ENCODE peak calls at places on chromosomes 5 and 9, in six cellular contexts. C is CD8-positive, alpha-beta T cell; L is HCEC 1CT; R is HEK293T; O is activated naive CD8-positive, alpha-beta T cell treated with anti-CD3 and anti-CD28 coated beads, Interleukin-2, amount 10 ng/mL, durations not matched to agents 7 days and 5 days; E is Ammon's horn. G is an unnamed sample.

GRCh38 chr9:92094655-92095054 is 20.6 kb downstream of the SPTLC1 start:
- DNase-seq in C (no peak), L (no peak), R (no peak), O (peak; percentile 37), E (no peak), G (no peak)

GRCh38 chr9:121857941-121858340 is 206.5 kb downstream of the DAB2IP start:
- DNase-seq in C (no peak), L (no peak), R (no peak), O (no peak), E (peak; percentile 35), G (no peak)

GRCh38 chr9:130579738-130580463 is 524 bp downstream of the FUBP3 start:
- DNase-seq in C (no peak), L (no peak), R (peak; percentile 42), O (no peak), E (no peak), G (no peak)

GRCh38 chr5:67494186-67494842 is 297.7 kb upstream of the CD180 start:
- DNase-seq in C (no peak), L (no peak), R (no peak), O (no peak), E (peak; percentile 54), G (no peak)

GRCh38 chr9:37390759-37391158 is 31.7 kb upstream of the GRHPR start:
- DNase-seq in C (peak; percentile 22), L (no peak), R (peak; percentile 35), O (peak; percentile 47), E (no peak), G (no peak)

GRCh38 chr9:23554691-23555090 is 271.3 kb downstream of the ELAVL2 start:
- DNase-seq in C (no peak), L (no peak), R (no peak), O (no peak), E (no peak), G (no peak)

GRCh38 chr9:99361827-99362226 is 139.7 kb downstream of the SEC61B start:
- DNase-seq in C (no peak), L (no peak), R (no peak), O (no peak), E (peak; percentile 35), G (no peak)

GRCh38 chr5:140381972-140382371 is 19.7 kb upstream of the ANKHD1 start:
- DNase-seq in C (no peak), L (no peak), R (no peak), O (no peak), E (no peak), G (no peak)

GRCh38 chr5:147098233-147098790 is 136.5 kb upstream of the STK32A start:
- DNase-seq in C (no peak), L (peak; percentile 18), R (peak; percentile 19), O (no peak), E (peak; percentile 49), G (no peak)

GRCh38 chr5:132266031-132266835 is 8.7 kb downstream of the PDLIM4 start:
- DNase-seq in C (no peak), L (no peak), R (no peak), O (no peak), E (no peak), G (no peak)

GRCh38 chr9:16986441-16987387 is 116.2 kb upstream of the BNC2 start:
- DNase-seq in C (no peak), L (peak; percentile 48), R (no peak), O (no peak), E (peak; percentile 40), G (no peak)

GRCh38 chr9:21317956-21318923 is 13.1 kb upstream of the IFNA5 start:
- DNase-seq in C (no peak), L (peak; percentile 58), R (peak; percentile 46), O (no peak), E (peak; percentile 72), G (no peak)

GRCh38 chr9:69857131-69857530 is 36.5 kb downstream of the CFAP95 start:
- DNase-seq in C (no peak), L (peak; percentile 80), R (no peak), O (no peak), E (no peak), G (no peak)

GRCh38 chr9:36826581-36826980 is 207.5 kb downstream of the PAX5 start:
- DNase-seq in C (no peak), L (no peak), R (no peak), O (no peak), E (no peak), G (no peak)

GRCh38 chr9:115158666-115159481 is 40.9 kb upstream of the TNC start:
- DNase-seq in C (no peak), L (peak; percentile 61), R (no peak), O (no peak), E (no peak), G (no peak)

GRCh38 chr5:79560774-79561524 is 47.0 kb upstream of the HOMER1 start:
- DNase-seq in C (no peak), L (peak; percentile 42), R (no peak), O (no peak), E (no peak), G (no peak)

GRCh38 chr9:127224883-127225739 is 39.5 kb upstream of the GARNL3 start:
- DNase-seq in C (peak; percentile 90), L (peak; percentile 86), R (peak; percentile 99), O (peak; percentile 96), E (peak; percentile 98), G (peak; percentile 89)

GRCh38 chr5:149617760-149618306 is 36.5 kb downstream of the ARHGEF37 start:
- DNase-seq in C (no peak), L (no peak), R (no peak), O (no peak), E (no peak), G (no peak)

GRCh38 chr9:121972501-121972981 is 120.6 kb downstream of the TTLL11 start:
- DNase-seq in C (no peak), L (peak; percentile 51), R (no peak), O (no peak), E (peak; percentile 35), G (peak; percentile 63)

GRCh38 chr5:171450423-171451246 is 31.2 kb downstream of the FGF18 start:
- DNase-seq in C (peak; percentile 18), L (peak; percentile 61), R (peak; percentile 77), O (peak; percentile 49), E (no peak), G (peak; percentile 61)

GRCh38 chr5:181223729-181224389 is 778 bp downstream of the TRIM41 start:
- DNase-seq in C (peak; percentile 55), L (peak; percentile 11), R (peak; percentile 65), O (no peak), E (no peak), G (no peak)

GRCh38 chr5:103667068-103667467 is 104.5 kb upstream of the NUDT12 start:
- DNase-seq in C (no peak), L (peak; percentile 35), R (no peak), O (no peak), E (no peak), G (no peak)

G was measured in T1000.